ENCODE peak calls at places on chromosomes 11 and 22, in seven cellular contexts. One of them, this sample, is unnamed. For H3K4me1, the result is how much of the 10 kb centered on the place peaks cover.

GRCh38 chr11:95373241-95373640 is 142.2 kb upstream of the SESN3 start:
- DNase-seq in K562: no peak
- DNase-seq in GM12878: no peak
- DNase-seq in SK-N-SH: no peak
- DNase-seq in HCT116: no peak
- DNase-seq in HepG2: no peak
- DNase-seq in H1: no peak
- DNase-seq in this sample: no peak

GRCh38 chr11:69064394-69064957 is 15.7 kb downstream of the TPCN2 start:
- DNase-seq in GM12878: no peak
- DNase-seq in HCT116: no peak
- DNase-seq in SK-N-SH: no peak
- DNase-seq in HepG2: no peak
- DNase-seq in K562: no peak
- DNase-seq in H1: no peak
- DNase-seq in this sample: no peak

GRCh38 chr11:86245369-86246292 is 1.1 kb downstream of the EED start:
- DNase-seq in GM12878: no peak
- DNase-seq in K562: no peak
- DNase-seq in H1: no peak
- DNase-seq in HepG2: peak
- DNase-seq in HCT116: no peak
- DNase-seq in SK-N-SH: peak
- DNase-seq in this sample: no peak

GRCh38 chr11:86446163-86446923 is 71.7 kb downstream of the CCDC81 start:
- DNase-seq in HCT116: no peak
- DNase-seq in GM12878: no peak
- DNase-seq in SK-N-SH: no peak
- DNase-seq in K562: no peak
- DNase-seq in HepG2: no peak
- DNase-seq in H1: no peak
- DNase-seq in this sample: no peak

GRCh38 chr11:20360650-20361049 is 2.9 kb upstream of the HTATIP2 start:
- DNase-seq in K562: no peak
- DNase-seq in GM12878: peak
- DNase-seq in HCT116: no peak
- DNase-seq in SK-N-SH: no peak
- DNase-seq in H1: no peak
- DNase-seq in HepG2: peak
- DNase-seq in this sample: no peak

GRCh38 chr11:119863811-119864601 is 135.0 kb upstream of the NECTIN1 start:
- DNase-seq in HCT116: no peak
- DNase-seq in SK-N-SH: peak
- DNase-seq in K562: no peak
- DNase-seq in GM12878: no peak
- DNase-seq in H1: no peak
- DNase-seq in HepG2: no peak
- DNase-seq in this sample: no peak

GRCh38 chr11:111602865-111603632 is 800 bp downstream of the SIK2 start:
- DNase-seq in H1: no peak
- DNase-seq in HCT116: no peak
- DNase-seq in GM12878: no peak
- DNase-seq in HepG2: no peak
- DNase-seq in K562: peak
- DNase-seq in SK-N-SH: peak
- DNase-seq in this sample: peak

GRCh38 chr22:19115628-19116027 is 6.6 kb downstream of the DGCR2 start:
- DNase-seq in GM12878: no peak
- DNase-seq in H1: no peak
- DNase-seq in HCT116: no peak
- DNase-seq in HepG2: no peak
- DNase-seq in SK-N-SH: no peak
- DNase-seq in K562: no peak
- DNase-seq in this sample: no peak

GRCh38 chr11:84408946-84409411 is 1122.8 kb upstream of the CCDC90B start:
- DNase-seq in HepG2: no peak
- DNase-seq in HCT116: no peak
- DNase-seq in SK-N-SH: no peak
- DNase-seq in H1: no peak
- DNase-seq in GM12878: no peak
- DNase-seq in K562: no peak
- DNase-seq in this sample: no peak

GRCh38 chr11:16945671-16946469 is 68.3 kb downstream of the PLEKHA7 start:
- DNase-seq in K562: peak
- DNase-seq in HCT116: peak
- DNase-seq in HepG2: peak
- DNase-seq in H1: peak
- DNase-seq in GM12878: peak
- DNase-seq in SK-N-SH: peak
- DNase-seq in this sample: no peak

GRCh38 chr22:23376256-23376655 is 195.9 kb downstream of the BCR start:
- DNase-seq in SK-N-SH: no peak
- DNase-seq in HepG2: peak
- DNase-seq in K562: peak
- DNase-seq in H1: peak
- DNase-seq in GM12878: peak
- DNase-seq in HCT116: peak
- DNase-seq in this sample: peak

GRCh38 chr11:1650918-1651262 is 21.3 kb downstream of the KRTAP5-5 start:
- DNase-seq in GM12878: no peak
- DNase-seq in SK-N-SH: no peak
- DNase-seq in HepG2: no peak
- DNase-seq in K562: no peak
- DNase-seq in HCT116: no peak
- DNase-seq in H1: no peak
- DNase-seq in this sample: no peak

GRCh38 chr11:12269104-12269441 is 108.3 kb upstream of the PARVA start:
- DNase-seq in H1: no peak
- DNase-seq in HepG2: no peak
- DNase-seq in SK-N-SH: peak
- DNase-seq in GM12878: no peak
- DNase-seq in K562: no peak
- DNase-seq in HCT116: no peak
- DNase-seq in this sample: no peak

GRCh38 chr22:48711031-48711431 is 1116.6 kb downstream of the BRD1 start:
- DNase-seq in SK-N-SH: no peak
- DNase-seq in H1: no peak
- DNase-seq in HCT116: no peak
- DNase-seq in GM12878: no peak
- DNase-seq in HepG2: no peak
- DNase-seq in K562: no peak
- DNase-seq in this sample: no peak

GRCh38 chr11:96875772-96876171 is 486.0 kb downstream of the JRKL start:
- DNase-seq in GM12878: no peak
- DNase-seq in SK-N-SH: peak
- DNase-seq in H1: no peak
- DNase-seq in K562: no peak
- DNase-seq in HepG2: no peak
- DNase-seq in HCT116: no peak
- DNase-seq in this sample: no peak

GRCh38 chr11:110219011-110219785 is 77.2 kb downstream of the RDX start:
- DNase-seq in SK-N-SH: no peak
- DNase-seq in K562: no peak
- DNase-seq in HepG2: no peak
- DNase-seq in GM12878: no peak
- DNase-seq in HCT116: no peak
- DNase-seq in H1: no peak
- DNase-seq in this sample: no peak

GRCh38 chr11:69636512-69636866 is 4.5 kb upstream of the CCND1 start:
- DNase-seq in HepG2: no peak
- DNase-seq in K562: no peak
- DNase-seq in SK-N-SH: no peak
- DNase-seq in H1: peak
- DNase-seq in GM12878: no peak
- DNase-seq in HCT116: peak
- DNase-seq in this sample: peak

GRCh38 chr22:27115816-27116256 is 458.4 kb downstream of the MIAT start:
- DNase-seq in SK-N-SH: no peak
- DNase-seq in HCT116: peak
- DNase-seq in GM12878: no peak
- DNase-seq in K562: no peak
- DNase-seq in H1: no peak
- DNase-seq in HepG2: peak
- DNase-seq in this sample: no peak

GRCh38 chr11:117201516-117201866 is 2.3 kb downstream of the TAGLN start:
- DNase-seq in H1: no peak
- DNase-seq in HepG2: no peak
- DNase-seq in HCT116: no peak
- DNase-seq in K562: no peak
- DNase-seq in GM12878: no peak
- DNase-seq in SK-N-SH: no peak
- DNase-seq in this sample: no peak

DNA sequence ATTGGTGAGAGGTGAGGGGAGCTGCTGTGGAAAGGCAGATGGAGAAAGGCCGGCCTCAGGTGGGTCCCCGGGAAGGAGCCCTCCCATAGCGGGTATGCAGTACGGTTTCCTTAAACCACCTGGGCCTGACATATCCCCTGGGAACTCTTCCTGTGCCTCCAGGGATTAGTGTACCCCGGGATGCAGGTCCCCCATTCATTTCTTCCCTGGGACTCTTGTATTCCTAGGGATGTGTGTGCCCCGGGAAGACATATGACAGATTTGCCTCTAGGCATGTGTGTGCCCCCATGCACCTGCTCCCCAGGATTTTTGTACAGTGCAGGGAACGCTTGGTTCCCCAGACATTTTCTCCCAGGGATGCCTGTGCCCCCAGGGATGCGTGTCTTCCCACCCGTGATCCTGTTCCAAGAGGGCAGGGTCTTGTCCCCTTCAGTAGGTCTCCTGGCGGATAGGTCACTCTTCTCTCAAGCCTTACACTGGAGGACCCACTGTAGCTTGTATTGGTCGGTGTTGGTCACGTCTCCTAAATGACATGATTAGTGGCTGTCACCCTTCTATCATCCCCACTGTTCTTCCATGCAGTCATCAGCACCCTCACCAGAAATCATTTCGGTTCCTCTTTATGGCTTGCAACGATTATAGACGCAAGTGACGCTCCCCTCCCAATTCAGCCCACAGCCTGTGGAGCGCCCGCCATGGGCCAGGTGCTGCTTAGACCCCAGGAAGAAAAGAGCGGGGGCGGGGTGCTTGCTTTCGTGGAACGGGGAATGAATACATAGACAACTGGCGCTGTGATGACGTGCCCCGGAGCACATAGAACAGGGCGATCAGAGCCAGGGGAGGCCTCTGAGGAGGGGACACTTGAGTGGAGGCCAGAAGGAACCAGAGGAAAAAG is 1.3 kb downstream of the PARVB start:
- DNase-seq in HepG2: no peak
- DNase-seq in GM12878: peak
- DNase-seq in SK-N-SH: no peak
- DNase-seq in HCT116: no peak
- DNase-seq in K562: peak
- DNase-seq in H1: no peak
- DNase-seq in this sample: no peak
- H3K9ac ChIP-seq in HepG2: no peak
- H3K9ac ChIP-seq in GM12878: peak
- H3K9ac ChIP-seq in SK-N-SH: peak
- H3K9ac ChIP-seq in HCT116: peak
- H3K9ac ChIP-seq in K562: peak
- H3K9ac ChIP-seq in H1: no peak
- H3K9ac ChIP-seq in this sample: no peak

GRCh38 chr22:21727768-21728167 is 7.8 kb downstream of the YPEL1 start:
- DNase-seq in HCT116: no peak
- DNase-seq in K562: no peak
- DNase-seq in SK-N-SH: no peak
- DNase-seq in H1: no peak
- DNase-seq in HepG2: no peak
- DNase-seq in GM12878: no peak
- DNase-seq in this sample: no peak

GRCh38 chr22:21725956-21726649 is 9.5 kb downstream of the YPEL1 start:
- DNase-seq in HCT116: no peak
- DNase-seq in HepG2: no peak
- DNase-seq in GM12878: no peak
- DNase-seq in SK-N-SH: no peak
- DNase-seq in K562: no peak
- DNase-seq in H1: no peak
- DNase-seq in this sample: no peak

GRCh38 chr22:21728270-21728669 is 7.3 kb downstream of the YPEL1 start:
- DNase-seq in HepG2: no peak
- DNase-seq in H1: no peak
- DNase-seq in GM12878: no peak
- DNase-seq in SK-N-SH: no peak
- DNase-seq in HCT116: no peak
- DNase-seq in K562: no peak
- DNase-seq in this sample: no peak

GRCh38 chr22:21727159-21727558 is 8.4 kb downstream of the YPEL1 start:
- DNase-seq in HCT116: no peak
- DNase-seq in HepG2: no peak
- DNase-seq in SK-N-SH: no peak
- DNase-seq in H1: no peak
- DNase-seq in K562: no peak
- DNase-seq in GM12878: no peak
- DNase-seq in this sample: no peak

GRCh38 chr22:21726650-21727049 is 8.9 kb downstream of the YPEL1 start:
- DNase-seq in H1: peak
- DNase-seq in K562: peak
- DNase-seq in HepG2: peak
- DNase-seq in HCT116: peak
- DNase-seq in GM12878: no peak
- DNase-seq in SK-N-SH: peak
- DNase-seq in this sample: peak
- TF ChIP-seq YY1 in H1: no peak
- TF ChIP-seq YY1 in K562: peak
- TF ChIP-seq YY1 in HepG2: no peak
- TF ChIP-seq YY1 in HCT116: no peak
- TF ChIP-seq YY1 in GM12878: no peak
- TF ChIP-seq YY1 in SK-N-SH: no peak
- TF ChIP-seq YY1 in this sample: no peak

GRCh38 chr11:43736502-43737193 is 56.1 kb downstream of the HSD17B12 start:
- DNase-seq in SK-N-SH: no peak
- DNase-seq in GM12878: no peak
- DNase-seq in H1: no peak
- DNase-seq in HCT116: no peak
- DNase-seq in HepG2: peak
- DNase-seq in K562: no peak
- DNase-seq in this sample: no peak
- H3K4me1 ChIP-seq in SK-N-SH: under half
- H3K4me1 ChIP-seq in GM12878: under half
- H3K4me1 ChIP-seq in H1: under half
- H3K4me1 ChIP-seq in HCT116: under half
- H3K4me1 ChIP-seq in HepG2: under half
- H3K4me1 ChIP-seq in K562: under half
- H3K4me1 ChIP-seq in this sample: under half

DNA sequence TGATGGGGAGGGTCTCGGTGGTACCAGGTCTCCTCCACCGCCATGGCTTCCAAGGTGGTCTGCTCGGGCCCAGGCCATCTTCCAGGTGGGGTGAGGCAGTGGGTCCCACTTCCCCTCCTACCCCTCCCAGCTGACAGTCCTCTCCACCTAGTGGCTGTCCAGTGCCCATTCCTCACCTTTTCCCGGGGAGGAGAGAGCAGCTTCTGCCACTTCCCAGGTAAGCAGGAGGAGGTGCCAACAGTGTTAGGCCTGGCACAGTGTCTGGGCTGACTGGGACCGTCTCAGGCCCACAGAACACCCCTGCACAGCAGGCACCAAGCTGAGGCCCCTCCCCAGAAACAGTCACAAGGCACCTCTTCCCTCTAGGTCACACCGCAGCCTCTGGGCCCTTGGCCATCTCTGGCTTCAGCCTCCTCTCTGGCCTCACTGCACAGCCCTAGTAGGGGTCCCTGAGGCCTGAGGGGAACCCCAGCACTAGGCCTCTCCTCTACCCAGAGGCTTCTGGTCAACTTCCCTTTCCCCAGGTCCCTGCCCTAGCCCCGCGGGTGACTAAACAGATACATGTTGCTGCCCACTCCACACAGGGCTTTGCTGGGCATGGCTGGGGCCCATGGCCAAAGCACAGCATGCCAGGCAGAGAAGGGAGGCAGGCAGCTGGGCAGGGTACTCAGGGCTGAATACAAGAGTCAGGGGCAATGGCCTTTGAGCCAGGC is 2.3 kb upstream of the ANKRD13D start:
- DNase-seq in GM12878: no peak
- DNase-seq in HCT116: no peak
- DNase-seq in HepG2: no peak
- DNase-seq in H1: no peak
- DNase-seq in SK-N-SH: no peak
- DNase-seq in K562: no peak
- DNase-seq in this sample: no peak
- H3K9ac ChIP-seq in GM12878: peak
- H3K9ac ChIP-seq in HCT116: peak
- H3K9ac ChIP-seq in HepG2: no peak
- H3K9ac ChIP-seq in H1: no peak
- H3K9ac ChIP-seq in SK-N-SH: no peak
- H3K9ac ChIP-seq in K562: no peak
- H3K9ac ChIP-seq in this sample: peak